ENCODE peak calls at places on chromosomes 16 and 17, in four cellular contexts. One of them, this sample, is unnamed. For H3K4me1, the result is how much of the 10 kb centered on the place peaks cover.

GRCh38 chr17:37476431-37477130 is 13.1 kb upstream of the DUSP14 start:
- DNase-seq in hepatocyte: peak
- DNase-seq in CD8-positive, alpha-beta memory T cell: no peak
- DNase-seq in fibroblast of lung: peak
- DNase-seq in this sample: no peak

GRCh38 chr17:44004077-44004760 is at the start of gene NAGS:
- DNase-seq in hepatocyte: peak
- DNase-seq in CD8-positive, alpha-beta memory T cell: no peak
- DNase-seq in fibroblast of lung: peak
- DNase-seq in this sample: no peak

GRCh38 chr16:72073831-72074230 is 10.8 kb downstream of the HPR start:
- DNase-seq in hepatocyte: no peak
- DNase-seq in CD8-positive, alpha-beta memory T cell: no peak
- DNase-seq in fibroblast of lung: peak
- DNase-seq in this sample: no peak

GRCh38 chr17:336110-337021 is 16.2 kb downstream of the RPH3AL start:
- DNase-seq in hepatocyte: no peak
- DNase-seq in CD8-positive, alpha-beta memory T cell: no peak
- DNase-seq in fibroblast of lung: no peak
- DNase-seq in this sample: no peak

GRCh38 chr17:27810211-27810901 is 10.0 kb upstream of the NOS2 start:
- DNase-seq in hepatocyte: peak
- DNase-seq in CD8-positive, alpha-beta memory T cell: no peak
- DNase-seq in fibroblast of lung: no peak
- DNase-seq in this sample: no peak

GRCh38 chr17:78414178-78415162 is 36.0 kb downstream of the PGS1 start:
- DNase-seq in hepatocyte: no peak
- DNase-seq in CD8-positive, alpha-beta memory T cell: peak
- DNase-seq in fibroblast of lung: no peak
- DNase-seq in this sample: no peak

GRCh38 chr16:49280861-49281331 is 742 bp downstream of the CBLN1 start:
- DNase-seq in hepatocyte: no peak
- DNase-seq in CD8-positive, alpha-beta memory T cell: no peak
- DNase-seq in fibroblast of lung: no peak
- DNase-seq in this sample: no peak

GRCh38 chr17:14352139-14352538 is 51.3 kb downstream of the HS3ST3B1 start:
- DNase-seq in hepatocyte: no peak
- DNase-seq in CD8-positive, alpha-beta memory T cell: no peak
- DNase-seq in fibroblast of lung: peak
- DNase-seq in this sample: no peak

GRCh38 chr16:15672514-15673167 is 22.6 kb downstream of the NDE1 start:
- DNase-seq in hepatocyte: peak
- DNase-seq in CD8-positive, alpha-beta memory T cell: peak
- DNase-seq in fibroblast of lung: peak
- DNase-seq in this sample: peak

DNA sequence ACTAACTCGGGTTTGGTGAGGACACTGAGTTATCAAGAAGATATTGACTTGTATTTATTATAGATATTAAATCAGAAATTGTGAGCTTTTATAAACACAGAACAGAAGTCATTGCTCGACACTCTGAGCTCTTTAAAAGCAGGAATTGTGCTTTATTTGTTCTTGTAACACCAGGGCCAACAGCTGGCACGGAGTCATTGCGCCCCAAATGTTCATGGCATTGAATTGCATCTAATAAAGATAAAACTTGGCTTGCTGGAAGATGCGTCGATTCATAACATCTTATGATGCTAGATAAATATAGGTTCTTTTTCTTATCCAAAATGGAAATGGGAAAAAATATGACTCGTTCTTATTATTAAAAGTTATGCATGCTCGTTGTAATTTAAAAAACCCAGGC is 11.8 kb upstream of the MLYCD start:
- DNase-seq in hepatocyte: no peak
- DNase-seq in CD8-positive, alpha-beta memory T cell: no peak
- DNase-seq in fibroblast of lung: peak
- DNase-seq in this sample: no peak
- H3K4me1 ChIP-seq in hepatocyte: under half
- H3K4me1 ChIP-seq in CD8-positive, alpha-beta memory T cell: under half
- H3K4me1 ChIP-seq in fibroblast of lung: under half
- H3K4me1 ChIP-seq in this sample: under half

GRCh38 chr17:71432378-71433315 is 688.2 kb upstream of the SOX9 start:
- DNase-seq in hepatocyte: no peak
- DNase-seq in CD8-positive, alpha-beta memory T cell: no peak
- DNase-seq in fibroblast of lung: no peak
- DNase-seq in this sample: no peak

GRCh38 chr17:71431146-71431545 is 689.7 kb upstream of the SOX9 start:
- DNase-seq in hepatocyte: no peak
- DNase-seq in CD8-positive, alpha-beta memory T cell: no peak
- DNase-seq in fibroblast of lung: no peak
- DNase-seq in this sample: no peak

GRCh38 chr17:71436479-71436878 is 684.3 kb upstream of the SOX9 start:
- DNase-seq in hepatocyte: no peak
- DNase-seq in CD8-positive, alpha-beta memory T cell: no peak
- DNase-seq in fibroblast of lung: no peak
- DNase-seq in this sample: no peak

GRCh38 chr17:71437176-71437575 is 683.6 kb upstream of the SOX9 start:
- DNase-seq in hepatocyte: no peak
- DNase-seq in CD8-positive, alpha-beta memory T cell: no peak
- DNase-seq in fibroblast of lung: peak
- DNase-seq in this sample: no peak

DNA sequence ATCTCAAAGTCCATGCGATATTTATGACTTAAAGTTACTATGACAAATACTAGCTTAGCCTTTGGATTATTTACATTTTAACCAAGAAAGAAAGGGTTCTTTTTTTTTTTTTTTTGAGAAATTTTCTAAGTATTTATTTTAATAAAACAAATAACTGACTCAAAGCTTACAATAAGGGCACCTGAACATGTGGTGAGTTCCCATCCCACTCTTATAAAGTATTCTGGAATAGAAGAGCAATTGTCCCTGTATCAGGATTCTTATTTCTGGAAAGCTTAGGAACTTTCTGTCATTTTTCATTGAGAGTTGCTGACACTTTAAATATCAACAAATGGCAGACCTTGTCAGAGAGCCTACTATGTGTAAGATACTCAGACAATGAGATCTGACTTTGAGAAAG is 686.1 kb upstream of the SOX9 start:
- DNase-seq in hepatocyte: no peak
- DNase-seq in CD8-positive, alpha-beta memory T cell: no peak
- DNase-seq in fibroblast of lung: no peak
- DNase-seq in this sample: no peak
- H3K4me1 ChIP-seq in hepatocyte: under half
- H3K4me1 ChIP-seq in CD8-positive, alpha-beta memory T cell: under half
- H3K4me1 ChIP-seq in fibroblast of lung: under half
- H3K4me1 ChIP-seq in this sample: under half

GRCh38 chr16:724188-725040 is 1.8 kb downstream of the CCDC78 start:
- DNase-seq in hepatocyte: no peak
- DNase-seq in CD8-positive, alpha-beta memory T cell: no peak
- DNase-seq in fibroblast of lung: no peak
- DNase-seq in this sample: no peak
- H3K4me1 ChIP-seq in hepatocyte: under half
- H3K4me1 ChIP-seq in CD8-positive, alpha-beta memory T cell: under half
- H3K4me1 ChIP-seq in fibroblast of lung: under half
- H3K4me1 ChIP-seq in this sample: under half

GRCh38 chr16:11688520-11688886 is 20.2 kb downstream of the SNN start:
- DNase-seq in hepatocyte: no peak
- DNase-seq in CD8-positive, alpha-beta memory T cell: no peak
- DNase-seq in fibroblast of lung: no peak
- DNase-seq in this sample: no peak

GRCh38 chr16:11686713-11687112 is 18.5 kb downstream of the SNN start:
- DNase-seq in hepatocyte: no peak
- DNase-seq in CD8-positive, alpha-beta memory T cell: no peak
- DNase-seq in fibroblast of lung: no peak
- DNase-seq in this sample: no peak

GRCh38 chr16:11685844-11686618 is 17.8 kb downstream of the SNN start:
- DNase-seq in hepatocyte: no peak
- DNase-seq in CD8-positive, alpha-beta memory T cell: no peak
- DNase-seq in fibroblast of lung: peak
- DNase-seq in this sample: no peak

GRCh38 chr16:11689031-11689840 is 21.0 kb downstream of the SNN start:
- DNase-seq in hepatocyte: no peak
- DNase-seq in CD8-positive, alpha-beta memory T cell: no peak
- DNase-seq in fibroblast of lung: peak
- DNase-seq in this sample: no peak

DNA sequence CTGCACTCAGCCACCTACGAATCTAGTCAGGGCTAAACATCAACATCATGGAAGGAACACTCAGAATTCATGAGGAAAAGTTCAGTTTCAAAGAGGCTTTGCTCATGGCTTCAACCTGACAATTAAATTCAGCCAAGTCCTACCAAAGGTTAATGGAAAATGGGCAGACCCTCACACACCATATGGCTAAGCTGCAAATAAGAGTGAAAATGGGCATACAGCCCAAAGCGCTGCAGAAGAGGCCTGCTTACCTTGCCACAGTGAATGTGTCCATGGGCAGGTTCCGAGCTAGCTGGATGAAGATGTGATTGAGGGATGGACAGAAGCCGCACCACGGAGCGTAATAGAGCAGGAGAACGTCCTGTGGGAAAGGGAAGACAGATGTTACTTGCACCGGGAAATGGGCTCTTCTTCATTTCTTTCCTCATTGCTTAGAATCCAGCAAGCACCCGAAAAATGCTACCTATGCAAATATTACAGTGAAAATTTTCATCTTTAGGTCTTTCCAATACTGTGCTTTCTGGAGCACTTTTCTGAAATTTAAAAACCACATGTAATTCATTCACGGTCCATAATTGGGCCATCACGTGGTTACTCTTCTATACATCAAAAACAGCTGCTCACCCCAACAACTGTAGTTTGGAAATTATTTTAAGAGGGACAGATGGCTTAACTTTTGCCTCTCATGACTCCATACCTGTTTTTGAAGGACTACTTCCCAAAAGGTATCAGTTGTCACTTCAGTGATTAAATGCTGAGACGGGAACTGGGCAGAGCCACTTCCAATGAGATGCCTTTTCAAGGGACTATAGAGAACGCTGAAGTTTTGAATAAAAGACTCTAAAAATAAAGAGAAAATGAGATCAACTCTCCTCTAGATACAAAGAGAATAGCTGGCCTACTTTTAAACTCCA is 19.6 kb downstream of the SNN start:
- DNase-seq in hepatocyte: no peak
- DNase-seq in CD8-positive, alpha-beta memory T cell: no peak
- DNase-seq in fibroblast of lung: no peak
- DNase-seq in this sample: no peak
- H3K4me1 ChIP-seq in hepatocyte: under half
- H3K4me1 ChIP-seq in CD8-positive, alpha-beta memory T cell: under half
- H3K4me1 ChIP-seq in fibroblast of lung: under half
- H3K4me1 ChIP-seq in this sample: under half

GRCh38 chr16:57643902-57644301 is 15.5 kb downstream of the ADGRG1 start:
- DNase-seq in hepatocyte: no peak
- DNase-seq in CD8-positive, alpha-beta memory T cell: no peak
- DNase-seq in fibroblast of lung: no peak
- DNase-seq in this sample: no peak

GRCh38 chr16:57645691-57646387 is 17.4 kb downstream of the ADGRG1 start:
- DNase-seq in hepatocyte: no peak
- DNase-seq in CD8-positive, alpha-beta memory T cell: no peak
- DNase-seq in fibroblast of lung: peak
- DNase-seq in this sample: no peak

GRCh38 chr16:57644383-57645014 is 16.1 kb downstream of the ADGRG1 start:
- DNase-seq in hepatocyte: no peak
- DNase-seq in CD8-positive, alpha-beta memory T cell: no peak
- DNase-seq in fibroblast of lung: no peak
- DNase-seq in this sample: no peak

GRCh38 chr16:57642368-57643135 is 14.1 kb downstream of the ADGRG1 start:
- DNase-seq in hepatocyte: no peak
- DNase-seq in CD8-positive, alpha-beta memory T cell: no peak
- DNase-seq in fibroblast of lung: no peak
- DNase-seq in this sample: no peak

GRCh38 chr16:57643166-57643813 is 14.9 kb downstream of the ADGRG1 start:
- DNase-seq in hepatocyte: no peak
- DNase-seq in CD8-positive, alpha-beta memory T cell: no peak
- DNase-seq in fibroblast of lung: peak
- DNase-seq in this sample: no peak
- H3K4me1 ChIP-seq in hepatocyte: under half
- H3K4me1 ChIP-seq in CD8-positive, alpha-beta memory T cell: under half
- H3K4me1 ChIP-seq in fibroblast of lung: under half
- H3K4me1 ChIP-seq in this sample: under half

GRCh38 chr16:30444231-30445148 is 1.2 kb downstream of the SEPHS2 start:
- DNase-seq in hepatocyte: no peak
- DNase-seq in CD8-positive, alpha-beta memory T cell: no peak
- DNase-seq in fibroblast of lung: no peak
- DNase-seq in this sample: peak
- H3K4me1 ChIP-seq in hepatocyte: under half
- H3K4me1 ChIP-seq in CD8-positive, alpha-beta memory T cell: under half
- H3K4me1 ChIP-seq in fibroblast of lung: under half
- H3K4me1 ChIP-seq in this sample: under half

GRCh38 chr17:75077072-75077489 is 10.7 kb upstream of the SLC16A5 start:
- DNase-seq in hepatocyte: peak
- DNase-seq in CD8-positive, alpha-beta memory T cell: no peak
- DNase-seq in fibroblast of lung: no peak
- DNase-seq in this sample: no peak

GRCh38 chr17:75078097-75079022 is 9.4 kb upstream of the SLC16A5 start:
- DNase-seq in hepatocyte: peak
- DNase-seq in CD8-positive, alpha-beta memory T cell: no peak
- DNase-seq in fibroblast of lung: peak
- DNase-seq in this sample: no peak

GRCh38 chr17:75075597-75076253 is 12.0 kb upstream of the SLC16A5 start:
- DNase-seq in hepatocyte: no peak
- DNase-seq in CD8-positive, alpha-beta memory T cell: no peak
- DNase-seq in fibroblast of lung: no peak
- DNase-seq in this sample: no peak

GRCh38 chr17:75079023-75079373 is 8.8 kb upstream of the SLC16A5 start:
- DNase-seq in hepatocyte: no peak
- DNase-seq in CD8-positive, alpha-beta memory T cell: no peak
- DNase-seq in fibroblast of lung: no peak
- DNase-seq in this sample: no peak

DNA sequence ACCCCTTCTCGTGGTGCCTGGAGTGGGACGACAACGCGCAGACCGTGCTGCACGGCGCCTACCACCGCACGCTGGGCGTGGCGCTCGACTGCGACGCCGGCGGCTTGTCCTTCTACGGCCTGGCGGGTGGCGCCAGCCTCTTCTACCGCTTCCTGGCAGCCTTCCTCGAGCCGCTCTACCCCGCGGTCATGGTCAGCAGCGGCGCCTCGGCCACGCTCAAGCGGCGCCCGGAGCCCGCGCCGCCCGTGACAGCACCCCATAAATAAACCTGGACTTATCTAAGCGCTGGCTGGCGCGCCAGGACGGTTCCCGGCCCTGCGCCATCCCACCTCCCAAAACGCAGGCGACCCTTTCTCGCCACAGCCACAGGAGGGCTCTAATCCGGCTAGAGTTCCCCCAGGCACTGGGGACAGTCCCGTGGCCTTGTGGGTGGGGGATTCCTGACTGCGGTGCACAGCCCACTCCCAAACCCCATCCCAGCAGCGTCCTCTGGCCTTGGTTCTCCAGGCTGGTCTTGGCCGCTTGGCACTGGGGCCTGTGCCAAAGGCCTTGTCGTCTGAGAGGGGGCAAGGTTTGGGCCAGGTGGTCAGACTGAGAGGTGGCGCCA is 10.2 kb upstream of the SLC16A5 start:
- DNase-seq in hepatocyte: peak
- DNase-seq in CD8-positive, alpha-beta memory T cell: peak
- DNase-seq in fibroblast of lung: no peak
- DNase-seq in this sample: no peak
- H3K4me1 ChIP-seq in hepatocyte: under half
- H3K4me1 ChIP-seq in CD8-positive, alpha-beta memory T cell: under half
- H3K4me1 ChIP-seq in fibroblast of lung: under half
- H3K4me1 ChIP-seq in this sample: under half